ENCODE peak calls at places on chromosomes 13 and 19, in five cellular contexts. R is IMR-90, G is H1, Q is GM12878, A is K562. W is an unnamed sample.

GRCh38 chr13:32720026-32720425 is 133.8 kb downstream of the PDS5B start:
- DNase-seq in R (peak), A (no peak), Q (no peak), G (no peak), W (peak)

GRCh38 chr19:55336101-55336500 is 3.6 kb upstream of the KMT5C start:
- DNase-seq in G (no peak), A (no peak), Q (no peak), R (no peak), W (no peak)

GRCh38 chr13:28220166-28220565 is 81.8 kb downstream of the PAN3 start:
- DNase-seq in G (no peak), Q (no peak), A (no peak), R (peak), W (no peak)

GRCh38 chr19:7751157-7751783 is 3.9 kb upstream of the CD209 start:
- DNase-seq in G (no peak), R (peak), A (no peak), Q (peak), W (no peak)

GRCh38 chr19:18712981-18713380 is 29.5 kb downstream of the CRTC1 start:
- DNase-seq in Q (no peak), R (peak), G (no peak), A (no peak), W (no peak)

GRCh38 chr19:54191671-54192453 is 754 bp downstream of the TSEN34 start:
- DNase-seq in A (no peak), Q (no peak), G (no peak), R (peak), W (no peak)

GRCh38 chr19:54203151-54203611 is 2.5 kb downstream of the RPS9 start:
- DNase-seq in A (no peak), Q (no peak), R (peak), G (no peak), W (peak)

GRCh38 chr19:30003862-30004261 is 61.8 kb downstream of the URI1 start:
- DNase-seq in Q (no peak), A (no peak), R (no peak), G (no peak), W (no peak)

GRCh38 chr13:110944121-110944967 is 29.5 kb upstream of the ANKRD10 start:
- DNase-seq in A (peak), R (peak), Q (no peak), G (no peak), W (peak)

GRCh38 chr13:25881946-25882574 is 169.8 kb downstream of the SHISA2 start:
- DNase-seq in R (no peak), G (no peak), Q (no peak), A (no peak), W (no peak)

GRCh38 chr19:35746087-35746462 is 624 bp downstream of the PSENEN start:
- DNase-seq in Q (no peak), G (no peak), R (no peak), A (no peak), W (no peak)

GRCh38 chr13:46648166-46648607 is 95.2 kb downstream of the LRCH1 start:
- DNase-seq in R (peak), G (no peak), Q (no peak), A (peak), W (peak)

GRCh38 chr13:43300817-43301216 is 277.4 kb downstream of the DNAJC15 start:
- DNase-seq in G (no peak), A (no peak), Q (no peak), R (peak), W (no peak)

GRCh38 chr13:74662895-74663294 is 528.7 kb upstream of the KLF12 start:
- DNase-seq in G (no peak), R (no peak), Q (no peak), A (no peak), W (no peak)

GRCh38 chr19:54209058-54209747 is 8.5 kb downstream of the RPS9 start:
- DNase-seq in G (peak), R (no peak), Q (no peak), A (peak), W (peak)

GRCh38 chr13:60090579-60090978 is 73.1 kb downstream of the DIAPH3 start:
- DNase-seq in Q (no peak), G (no peak), A (no peak), R (peak), W (no peak)

GRCh38 chr13:101325423-101325822 is 90.9 kb downstream of the NALCN start:
- DNase-seq in G (no peak), Q (no peak), R (no peak), A (no peak), W (no peak)

GRCh38 chr19:30073152-30074000 is 131.3 kb downstream of the URI1 start:
- DNase-seq in Q (no peak), G (no peak), R (no peak), A (no peak), W (no peak)

GRCh38 chr19:55165952-55166529 is 372 bp downstream of the DNAAF3 start:
- DNase-seq in A (peak), G (peak), Q (no peak), R (peak), W (peak)

GRCh38 chr13:20473139-20473538 is 52.5 kb downstream of the CRYL1 start:
- DNase-seq in Q (no peak), A (no peak), G (no peak), R (peak), W (no peak)

DNA sequence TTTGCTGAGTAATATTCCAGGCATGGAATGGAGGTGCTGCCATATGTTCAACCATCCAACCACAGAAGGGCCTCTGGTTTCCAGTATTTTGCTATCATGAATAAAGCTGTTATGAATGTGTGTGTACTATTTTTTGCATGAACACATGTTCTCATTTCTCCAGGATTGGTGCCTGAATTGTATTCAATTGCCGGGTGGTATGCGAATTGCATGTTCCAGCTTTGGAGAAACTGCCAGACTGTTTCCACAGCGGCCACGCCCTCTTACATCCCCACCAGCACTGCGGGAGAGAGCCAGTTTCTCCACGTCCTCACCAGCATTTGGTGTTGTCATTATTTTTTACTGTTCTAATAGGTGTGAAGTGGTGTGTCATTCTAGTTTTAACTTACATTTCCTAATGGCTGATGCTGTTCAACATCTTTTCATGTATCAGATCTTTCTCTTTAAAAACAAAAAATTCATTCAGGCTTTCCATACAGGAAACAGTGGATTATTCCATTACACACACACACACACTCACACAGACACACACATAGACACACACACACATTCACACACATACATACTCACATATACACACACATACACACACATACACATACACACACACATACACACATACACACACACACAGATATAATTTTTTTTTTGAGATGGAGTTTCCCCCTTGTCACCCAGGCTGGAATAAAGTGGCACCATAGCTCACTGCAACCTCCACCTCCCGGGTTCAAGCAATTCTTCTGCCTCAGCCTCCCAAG is 154.1 kb downstream of the PTPRS start:
- DNase-seq in G (no peak), R (peak), A (no peak), Q (no peak), W (peak)
- TF ChIP-seq CEBPB in G (no peak), R (no peak), A (no peak), Q (no peak), W (no peak)

GRCh38 chr19:48879025-48879572 is 6.9 kb downstream of the PPP1R15A start:
- DNase-seq in R (no peak), Q (no peak), A (no peak), G (no peak), W (peak)

GRCh38 chr19:48881741-48882657 is 9.8 kb downstream of the PPP1R15A start:
- DNase-seq in A (no peak), R (no peak), Q (no peak), G (peak), W (no peak)

GRCh38 chr19:48874309-48875135 is 2.3 kb downstream of the PPP1R15A start:
- DNase-seq in G (no peak), A (peak), Q (no peak), R (peak), W (peak)

GRCh38 chr19:48877900-48878218 is 5.6 kb downstream of the PPP1R15A start:
- DNase-seq in Q (no peak), R (no peak), A (no peak), G (no peak), W (peak)

GRCh38 chr19:48878219-48879024 is 6.2 kb downstream of the PPP1R15A start:
- DNase-seq in R (peak), A (peak), G (no peak), Q (no peak), W (no peak)
- H3K4me2 ChIP-seq in R (no peak), A (peak), G (no peak), Q (no peak), W (no peak)

DNA sequence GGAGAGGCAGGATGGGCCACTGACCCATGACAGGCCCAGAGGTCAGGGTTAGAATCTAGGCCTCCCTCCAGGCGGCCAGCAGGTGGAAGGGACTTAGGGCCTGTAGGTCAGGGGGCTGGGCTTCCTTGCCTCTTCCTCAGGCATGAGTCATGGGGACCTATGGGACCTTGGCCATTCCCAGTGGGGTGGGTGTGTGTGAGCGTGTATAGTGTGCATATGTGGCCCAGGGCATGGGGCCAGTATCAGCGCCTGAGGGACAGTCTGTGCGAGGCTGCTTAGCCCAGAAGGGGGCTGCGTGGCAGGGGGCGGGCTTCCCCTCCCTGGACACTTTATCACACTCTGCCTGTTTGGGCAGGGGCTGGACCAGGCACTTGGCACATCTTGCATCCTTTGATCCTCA is 13.3 kb downstream of the KCTD15 start:
- DNase-seq in R (peak), A (no peak), G (no peak), Q (no peak), W (no peak)
- TF ChIP-seq CEBPB in R (no peak), A (no peak), G (no peak), Q (no peak), W (no peak)

GRCh38 chr13:49098771-49099512 is 121.2 kb upstream of the MLNR start:
- DNase-seq in G (no peak), A (no peak), R (no peak), Q (no peak), W (peak)
- H3K4me2 ChIP-seq in G (no peak), A (no peak), R (peak), Q (peak), W (peak)

DNA sequence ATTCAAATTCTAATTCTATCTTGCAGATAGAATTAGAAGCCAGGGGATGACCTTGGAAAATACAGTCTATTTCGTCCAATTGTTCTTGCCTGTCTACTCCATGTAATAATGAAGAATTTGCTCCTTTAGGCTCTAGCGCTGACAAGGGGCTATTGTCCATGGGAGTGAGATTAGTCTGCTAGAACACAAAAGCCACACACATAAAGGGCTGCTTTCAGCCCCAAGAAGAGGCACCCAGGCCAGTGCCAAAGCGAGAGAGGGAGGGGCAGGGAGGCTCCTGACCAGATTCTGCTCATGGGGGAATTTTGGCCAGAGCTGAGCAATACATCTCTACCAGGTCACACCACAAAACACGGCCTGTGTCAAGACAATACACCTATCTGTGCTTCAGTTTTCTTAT is 1306.9 kb downstream of the UQCRFS1 start:
- DNase-seq in R (no peak), Q (no peak), G (no peak), A (no peak), W (no peak)
- TF ChIP-seq CEBPB in R (no peak), Q (no peak), G (no peak), A (no peak), W (no peak)

GRCh38 chr19:1004803-1005664 is 4.8 kb downstream of the GRIN3B start:
- DNase-seq in R (no peak), Q (no peak), G (no peak), A (no peak), W (no peak)
- H3K4me2 ChIP-seq in R (no peak), Q (no peak), G (no peak), A (no peak), W (no peak)